ENCODE peak calls at places on chromosomes 12 and 14, in six cellular contexts. S, J, N, V, F and O are unnamed samples.

GRCh38 chr12:43578782-43579181 is 26.8 kb upstream of the ADAMTS20 start:
- DNase-seq in S (peak), J (no peak), N (no peak), V (no peak), F (no peak), O (no peak)

GRCh38 chr14:52354257-52354656 is 40.1 kb downstream of the PTGER2 start:
- DNase-seq in S (no peak), J (no peak), N (no peak), V (no peak), F (no peak), O (no peak)

GRCh38 chr14:65676361-65677014 is 264.0 kb downstream of the FUT8 start:
- DNase-seq in S (no peak), J (no peak), N (no peak), V (no peak), F (no peak), O (no peak)

GRCh38 chr12:58148405-58148804 is 207.0 kb downstream of the ATP23 start:
- DNase-seq in S (peak), J (no peak), N (no peak), V (no peak), F (peak), O (peak)

GRCh38 chr12:5344131-5344530 is 87.8 kb upstream of the NTF3 start:
- DNase-seq in S (no peak), J (no peak), N (no peak), V (no peak), F (no peak), O (no peak)

GRCh38 chr12:132160016-132160415 is 15.8 kb downstream of the NOC4L start:
- DNase-seq in S (no peak), J (no peak), N (no peak), V (no peak), F (no peak), O (no peak)

GRCh38 chr12:93011100-93011499 is 82.0 kb upstream of the EEA1 start:
- DNase-seq in S (no peak), J (no peak), N (no peak), V (no peak), F (no peak), O (peak)

GRCh38 chr12:78198896-78199295 is 368.2 kb downstream of the NAV3 start:
- DNase-seq in S (no peak), J (no peak), N (no peak), V (no peak), F (no peak), O (no peak)

GRCh38 chr14:27686137-27686536 is 1080.5 kb upstream of the FOXG1 start:
- DNase-seq in S (no peak), J (no peak), N (no peak), V (no peak), F (no peak), O (no peak)

GRCh38 chr14:96960598-96961116 is 163.5 kb downstream of the VRK1 start:
- DNase-seq in S (no peak), J (no peak), N (no peak), V (no peak), F (no peak), O (no peak)

GRCh38 chr14:96959992-96960391 is 162.8 kb downstream of the VRK1 start:
- DNase-seq in S (no peak), J (no peak), N (no peak), V (no peak), F (no peak), O (no peak)

GRCh38 chr14:96958057-96958456 is 160.9 kb downstream of the VRK1 start:
- DNase-seq in S (no peak), J (no peak), N (no peak), V (no peak), F (no peak), O (no peak)

GRCh38 chr14:96962337-96962736 is 165.2 kb downstream of the VRK1 start:
- DNase-seq in S (no peak), J (no peak), N (peak), V (no peak), F (no peak), O (no peak)

DNA sequence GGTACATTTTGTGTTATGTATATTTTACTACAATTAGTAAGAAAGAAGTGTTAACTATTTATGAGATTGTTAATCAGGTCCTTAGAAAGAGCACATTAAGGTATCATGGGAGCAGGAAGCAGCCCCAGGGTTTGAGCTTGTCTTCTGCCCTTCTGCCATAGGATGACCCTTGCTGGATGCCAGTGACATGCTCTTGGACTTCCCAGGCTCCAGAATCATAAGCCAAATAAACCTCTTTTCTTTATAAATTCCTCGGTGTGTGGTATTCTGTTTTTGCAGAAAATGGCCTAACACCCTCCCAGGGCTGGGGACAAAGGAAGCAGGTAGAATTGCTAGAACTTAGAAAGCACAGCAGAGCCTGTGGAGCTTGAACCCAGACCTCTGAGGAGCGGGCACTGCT is 164.7 kb downstream of the VRK1 start:
- DNase-seq in S (no peak), J (no peak), N (no peak), V (no peak), F (no peak), O (no peak)
- H3K4me3 ChIP-seq in S (no peak), J (no peak), N (peak), V (no peak), F (no peak), O (no peak)

DNA sequence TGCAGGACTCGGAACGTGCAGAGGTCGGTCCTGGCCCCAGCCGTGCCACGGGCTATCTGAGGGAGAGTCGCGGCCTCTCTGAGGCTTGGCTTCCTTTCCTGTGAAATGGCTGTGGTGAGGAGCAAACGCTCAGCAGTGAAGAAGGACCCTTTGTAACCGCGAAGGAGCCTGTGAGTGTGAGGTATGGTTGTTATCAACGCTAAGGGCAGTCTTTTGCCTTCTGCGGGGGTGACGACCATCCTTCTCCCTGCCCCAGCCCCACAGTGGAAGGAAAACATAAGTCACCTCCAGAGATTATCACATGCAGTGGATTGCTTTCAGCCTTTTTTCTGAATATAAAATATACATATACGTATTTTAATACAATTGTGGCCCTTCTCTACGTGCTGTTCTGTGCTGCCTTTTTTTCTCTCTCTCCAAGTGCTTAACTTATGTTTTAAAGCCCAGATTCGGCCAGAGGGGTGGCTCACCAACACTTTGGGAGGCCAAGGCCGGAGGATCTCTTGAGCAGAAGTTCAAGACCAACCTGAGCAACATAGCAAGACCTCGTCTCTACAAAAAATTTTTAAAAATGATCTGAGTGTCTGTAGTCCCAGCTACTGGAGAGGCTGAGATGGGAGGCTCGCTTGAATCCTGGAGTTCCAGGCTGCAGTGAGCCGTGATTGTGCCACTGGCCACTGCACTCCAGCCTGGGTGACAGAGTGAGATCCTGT is 17.4 kb downstream of the TAMALIN start:
- DNase-seq in S (no peak), J (no peak), N (no peak), V (no peak), F (no peak), O (no peak)
- TF ChIP-seq CTCF in S (no peak), J (no peak), N (peak), V (no peak), F (no peak), O (no peak)

GRCh38 chr14:106842687-106843086 is 1316.3 kb downstream of the TMEM121 start:
- DNase-seq in S (no peak), J (no peak), N (no peak), V (no peak), F (no peak), O (no peak)
- H3K4me3 ChIP-seq in S (no peak), J (no peak), N (no peak), V (no peak), F (no peak), O (no peak)

DNA sequence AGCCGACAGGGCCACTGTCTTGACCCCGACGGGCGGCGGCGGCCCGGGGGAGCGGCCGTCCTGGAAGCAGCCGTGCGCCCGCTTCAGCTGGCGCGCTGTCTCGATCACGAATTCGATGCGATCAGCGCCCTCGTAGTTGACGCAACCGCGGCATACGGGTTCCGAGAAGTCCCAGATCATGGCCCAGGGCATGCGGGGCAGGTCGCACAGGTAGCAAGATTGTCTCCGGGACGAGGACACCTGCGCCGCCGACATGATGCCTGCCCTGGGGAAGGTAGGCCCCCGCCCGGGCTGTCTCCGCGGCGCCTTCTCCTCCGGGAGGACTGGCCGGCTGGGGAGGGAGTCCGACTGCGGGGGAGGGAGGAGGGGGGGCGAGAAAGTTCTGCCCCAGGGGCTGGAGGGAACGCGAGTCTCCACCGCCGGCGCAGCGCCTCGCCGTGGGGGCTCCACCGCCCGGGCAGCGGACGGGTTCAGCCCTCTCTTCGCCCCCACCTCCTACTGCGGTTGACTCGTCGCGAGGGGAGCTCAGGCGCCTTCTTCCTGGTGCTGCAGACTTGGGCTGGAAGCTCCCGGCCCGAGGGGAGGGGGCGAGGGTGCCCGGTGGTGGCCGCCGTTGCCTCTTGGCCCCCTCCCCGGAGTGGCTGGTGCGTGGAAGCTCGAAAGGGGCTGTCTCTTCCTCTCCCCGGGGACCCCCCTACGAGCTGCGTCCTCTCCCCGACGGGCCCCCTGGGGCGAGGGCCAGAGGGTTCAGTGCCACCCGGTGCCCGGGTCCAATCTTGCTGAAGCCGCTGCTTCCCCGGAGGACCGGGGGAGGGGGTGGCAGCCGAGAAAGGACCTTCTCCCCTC is 747 bp downstream of the IRF2BPL start:
- DNase-seq in S (peak), J (no peak), N (peak), V (peak), F (no peak), O (no peak)
- TF ChIP-seq CTCF in S (peak), J (no peak), N (peak), V (peak), F (no peak), O (peak)

GRCh38 chr12:113610698-113611097 is 139.0 kb upstream of the LHX5 start:
- DNase-seq in S (no peak), J (no peak), N (no peak), V (no peak), F (no peak), O (no peak)
- H3K4me3 ChIP-seq in S (no peak), J (no peak), N (no peak), V (no peak), F (no peak), O (no peak)

GRCh38 chr12:109719123-109720022 is 5.7 kb downstream of the FAM222A start:
- DNase-seq in S (no peak), J (no peak), N (no peak), V (no peak), F (no peak), O (no peak)
- TF ChIP-seq CTCF in S (peak), J (no peak), N (no peak), V (no peak), F (peak), O (peak)

DNA sequence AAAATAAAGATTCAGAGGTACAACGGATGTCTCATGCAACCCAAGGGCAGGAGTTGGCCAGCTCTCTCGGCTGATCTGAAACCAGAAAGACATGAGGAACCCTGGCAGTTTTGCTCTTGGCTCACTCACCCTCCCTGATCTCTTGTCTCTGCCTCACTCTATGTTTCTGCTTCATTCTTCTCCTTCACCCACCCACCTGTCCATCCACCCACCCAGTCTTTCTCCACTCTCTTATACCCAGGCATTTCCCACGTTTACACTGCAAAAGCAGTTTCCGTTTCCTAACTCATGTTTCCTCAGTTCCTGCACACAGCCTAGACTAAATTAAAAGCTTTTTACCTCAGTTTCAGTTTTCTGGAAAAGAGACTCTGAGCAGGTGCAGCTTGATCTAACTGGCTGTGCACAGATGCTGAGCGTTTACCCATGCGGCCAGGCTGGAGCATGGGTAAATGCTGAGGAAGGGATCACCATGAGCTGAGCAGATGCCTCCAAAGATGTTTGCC is 157.6 kb downstream of the PRKCH start:
- DNase-seq in S (no peak), J (no peak), N (no peak), V (peak), F (no peak), O (no peak)
- H3K4me3 ChIP-seq in S (no peak), J (no peak), N (peak), V (no peak), F (no peak), O (no peak)

GRCh38 chr12:4039927-4040326 is 166.7 kb upstream of the PARP11 start:
- DNase-seq in S (no peak), J (no peak), N (no peak), V (no peak), F (no peak), O (no peak)

GRCh38 chr12:4037747-4038312 is 164.6 kb upstream of the PARP11 start:
- DNase-seq in S (peak), J (peak), N (no peak), V (no peak), F (no peak), O (no peak)

GRCh38 chr12:4034926-4035325 is 161.7 kb upstream of the PARP11 start:
- DNase-seq in S (no peak), J (no peak), N (no peak), V (no peak), F (peak), O (no peak)

GRCh38 chr12:4032906-4033628 is 159.9 kb upstream of the PARP11 start:
- DNase-seq in S (no peak), J (peak), N (no peak), V (no peak), F (no peak), O (no peak)

GRCh38 chr12:4036872-4037271 is 163.7 kb upstream of the PARP11 start:
- DNase-seq in S (no peak), J (no peak), N (no peak), V (no peak), F (no peak), O (no peak)
- TF ChIP-seq CTCF in S (no peak), J (no peak), N (no peak), V (no peak), F (no peak), O (no peak)